ENCODE peak calls at places on chromosomes 16 and 17, in ten cellular contexts. F is AG09319, L is epithelial cell of esophagus, T is lung, J is GM13976, X is fibroblast of mammary gland, G is GM12865, E is mucosa of descending colon, O is tibial artery, V is heart left ventricle. W is an unnamed sample.

GRCh38 chr17:42266918-42267766 is 9.0 kb downstream of the STAT5B start:
- DNase-seq in F (peak), L (peak), T (no peak), J (no peak), X (peak), G (no peak), E (no peak), O (no peak), V (no peak), W (no peak)

GRCh38 chr16:6714510-6714909 is 618.1 kb upstream of the RBFOX1 start:
- DNase-seq in F (no peak), L (no peak), T (no peak), J (no peak), X (no peak), G (no peak), E (no peak), O (no peak), V (no peak), W (no peak)

GRCh38 chr16:10578474-10579316 is 1.7 kb downstream of the EMP2 start:
- DNase-seq in F (no peak), L (peak), T (peak), J (no peak), X (no peak), G (no peak), E (peak), O (no peak), V (peak), W (no peak)

GRCh38 chr17:65181237-65182061 is 44.3 kb downstream of the RGS9 start:
- DNase-seq in F (no peak), L (no peak), T (no peak), J (peak), X (no peak), G (peak), E (no peak), O (no peak), V (no peak), W (no peak)

GRCh38 chr16:47416869-47417268 is 44.0 kb downstream of the ITFG1 start:
- DNase-seq in F (no peak), L (no peak), T (no peak), J (no peak), X (no peak), G (no peak), E (no peak), O (no peak), V (no peak), W (no peak)

GRCh38 chr16:52491216-52491615 is 55.7 kb downstream of the TOX3 start:
- DNase-seq in F (no peak), L (no peak), T (no peak), J (no peak), X (no peak), G (no peak), E (no peak), O (no peak), V (no peak), W (no peak)

GRCh38 chr17:56866076-56866475 is 32.1 kb downstream of the DGKE start:
- DNase-seq in F (no peak), L (no peak), T (no peak), J (no peak), X (no peak), G (no peak), E (no peak), O (no peak), V (no peak), W (no peak)

GRCh38 chr16:69176033-69176780 is 10.8 kb upstream of the SNTB2 start:
- DNase-seq in F (no peak), L (no peak), T (no peak), J (no peak), X (peak), G (no peak), E (no peak), O (no peak), V (no peak), W (no peak)

GRCh38 chr16:782263-782662 is 5.9 kb downstream of the RPUSD1 start:
- DNase-seq in F (no peak), L (no peak), T (no peak), J (no peak), X (no peak), G (no peak), E (no peak), O (no peak), V (no peak), W (no peak)

GRCh38 chr16:782766-783403 is 5.3 kb downstream of the RPUSD1 start:
- DNase-seq in F (no peak), L (peak), T (no peak), J (no peak), X (no peak), G (no peak), E (no peak), O (no peak), V (no peak), W (no peak)

GRCh38 chr16:785563-786535 is 2.3 kb downstream of the RPUSD1 start:
- DNase-seq in F (no peak), L (peak), T (peak), J (peak), X (peak), G (peak), E (peak), O (peak), V (peak), W (peak)

GRCh38 chr16:783404-784161 is 4.6 kb downstream of the RPUSD1 start:
- DNase-seq in F (no peak), L (peak), T (no peak), J (no peak), X (peak), G (no peak), E (no peak), O (no peak), V (no peak), W (no peak)

DNA sequence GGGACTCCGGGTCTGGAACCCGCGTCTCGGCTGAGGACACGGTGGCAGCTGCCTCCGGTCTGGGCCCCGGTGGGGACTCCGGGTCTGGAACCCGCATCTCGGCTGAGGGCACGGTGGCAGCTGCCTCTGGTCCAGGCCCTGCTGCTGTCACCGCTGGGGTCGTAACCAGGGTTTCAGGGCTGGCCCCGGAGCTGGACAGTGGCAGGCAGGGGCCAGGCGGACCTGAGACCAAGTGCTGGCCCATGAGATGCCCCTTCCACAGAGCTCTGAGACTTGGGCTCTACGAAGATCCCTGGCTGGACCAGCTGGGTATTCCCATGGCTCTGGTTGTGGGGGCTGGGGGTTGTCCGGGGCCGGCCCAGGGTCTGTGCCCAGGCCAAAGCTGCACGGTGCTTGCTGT is 3.8 kb downstream of the RPUSD1 start:
- DNase-seq in F (no peak), L (no peak), T (no peak), J (no peak), X (no peak), G (no peak), E (no peak), O (no peak), V (no peak), W (no peak)
- TF ChIP-seq CTCF in F (no peak), L (no peak), T (no peak), J (no peak), X (no peak), G (no peak), E (no peak), O (no peak), V (no peak), W (no peak)

GRCh38 chr16:73847090-73847489 is 449.5 kb upstream of the PSMD7 start:
- DNase-seq in F (no peak), L (no peak), T (no peak), J (no peak), X (no peak), G (no peak), E (no peak), O (no peak), V (no peak), W (no peak)

GRCh38 chr16:73840710-73841109 is 455.9 kb upstream of the PSMD7 start:
- DNase-seq in F (no peak), L (no peak), T (no peak), J (no peak), X (no peak), G (no peak), E (no peak), O (no peak), V (no peak), W (no peak)

GRCh38 chr16:73848993-73849392 is 447.6 kb upstream of the PSMD7 start:
- DNase-seq in F (no peak), L (no peak), T (no peak), J (no peak), X (no peak), G (no peak), E (peak), O (no peak), V (no peak), W (no peak)

DNA sequence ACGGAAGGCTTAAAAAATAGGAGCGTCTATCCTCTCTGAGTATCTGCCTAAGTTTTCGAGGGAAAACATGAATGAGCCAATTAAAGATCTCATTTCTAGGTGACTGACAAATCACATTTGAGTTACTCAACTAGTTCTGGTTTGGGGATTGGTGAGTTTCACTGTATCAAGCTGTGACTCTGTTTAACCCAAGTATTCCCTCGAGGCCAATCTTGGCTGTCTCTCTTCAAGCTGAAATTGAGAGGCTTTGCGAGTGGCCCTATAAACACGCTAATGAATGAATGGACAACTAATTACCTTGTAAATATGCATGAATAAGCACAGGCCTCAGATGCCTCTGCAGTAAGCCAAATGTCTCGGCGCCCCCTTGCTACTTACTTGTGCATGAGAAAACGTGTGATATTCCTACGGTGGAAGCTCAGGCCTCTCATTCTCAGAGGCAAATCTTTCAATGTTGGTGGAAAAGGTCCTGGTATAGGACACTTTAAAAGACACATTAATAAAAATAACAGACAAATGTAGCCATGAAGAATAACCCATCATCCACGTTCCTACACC is 450.2 kb upstream of the PSMD7 start:
- DNase-seq in F (no peak), L (no peak), T (no peak), J (no peak), X (no peak), G (no peak), E (no peak), O (peak), V (no peak), W (no peak)
- TF ChIP-seq CTCF in F (no peak), L (no peak), T (no peak), J (no peak), X (no peak), G (no peak), E (no peak), O (no peak), V (no peak), W (no peak)

GRCh38 chr16:28527985-28528384 is 10.8 kb downstream of the NUPR1 start:
- DNase-seq in F (no peak), L (no peak), T (no peak), J (no peak), X (no peak), G (no peak), E (no peak), O (no peak), V (no peak), W (no peak)

GRCh38 chr16:28521436-28521835 is 14.8 kb upstream of the IL27 start:
- DNase-seq in F (no peak), L (no peak), T (no peak), J (no peak), X (no peak), G (no peak), E (no peak), O (no peak), V (no peak), W (no peak)

GRCh38 chr16:28522792-28523191 is 16.0 kb downstream of the NUPR1 start:
- DNase-seq in F (no peak), L (no peak), T (no peak), J (no peak), X (no peak), G (peak), E (no peak), O (no peak), V (no peak), W (no peak)

GRCh38 chr16:28526201-28527099 is 12.3 kb downstream of the NUPR1 start:
- DNase-seq in F (no peak), L (no peak), T (no peak), J (no peak), X (no peak), G (no peak), E (no peak), O (no peak), V (no peak), W (no peak)

GRCh38 chr16:28524544-28525179 is 14.1 kb downstream of the NUPR1 start:
- DNase-seq in F (no peak), L (no peak), T (no peak), J (no peak), X (peak), G (peak), E (no peak), O (no peak), V (no peak), W (no peak)
- TF ChIP-seq CTCF in F (no peak), L (no peak), T (no peak), J (no peak), X (no peak), G (no peak), E (no peak), O (no peak), V (no peak), W (no peak)

GRCh38 chr17:36947922-36948716 is 635 bp upstream of the AATF start:
- DNase-seq in F (no peak), L (no peak), T (no peak), J (no peak), X (no peak), G (no peak), E (no peak), O (no peak), V (no peak), W (no peak)
- TF ChIP-seq CTCF in F (no peak), L (no peak), T (no peak), J (no peak), X (no peak), G (no peak), E (no peak), O (no peak), V (no peak), W (no peak)

DNA sequence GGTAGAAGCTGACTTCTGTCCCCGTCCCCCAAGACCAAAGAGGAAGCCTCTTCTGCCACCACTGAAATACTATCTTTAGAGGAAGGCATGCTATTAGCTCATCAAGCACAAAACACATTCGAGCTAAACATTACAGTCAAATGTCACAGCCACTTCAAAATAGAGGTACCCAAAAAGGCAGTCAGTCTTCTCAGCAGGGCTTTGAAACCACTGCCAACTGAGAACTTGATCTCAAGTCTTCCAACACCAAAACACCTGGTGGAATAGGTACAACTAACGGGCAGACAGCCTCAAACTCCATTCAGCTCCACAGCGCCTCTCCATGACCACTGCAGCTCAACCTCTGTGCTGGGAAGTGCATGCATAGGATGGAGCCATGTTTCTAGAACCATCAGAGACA is 36.0 kb downstream of the ZFHX3 start:
- DNase-seq in F (no peak), L (no peak), T (no peak), J (no peak), X (no peak), G (no peak), E (no peak), O (no peak), V (no peak), W (no peak)
- TF ChIP-seq CTCF in F (no peak), L (no peak), T (no peak), J (no peak), X (no peak), G (no peak), E (no peak), O (no peak), V (no peak), W (no peak)

GRCh38 chr16:85056211-85056748 is 28.7 kb downstream of the KIAA0513 start:
- DNase-seq in F (no peak), L (no peak), T (no peak), J (no peak), X (peak), G (no peak), E (no peak), O (peak), V (no peak), W (no peak)
- TF ChIP-seq CTCF in F (peak), L (no peak), T (no peak), J (peak), X (peak), G (no peak), E (no peak), O (no peak), V (peak), W (peak)

GRCh38 chr17:2025220-2025621 is at the start of gene RTN4RL1:
- DNase-seq in F (no peak), L (peak), T (peak), J (peak), X (peak), G (peak), E (peak), O (peak), V (peak), W (peak)
- TF ChIP-seq CTCF in F (no peak), L (peak), T (no peak), J (no peak), X (no peak), G (no peak), E (no peak), O (no peak), V (no peak), W (no peak)

DNA sequence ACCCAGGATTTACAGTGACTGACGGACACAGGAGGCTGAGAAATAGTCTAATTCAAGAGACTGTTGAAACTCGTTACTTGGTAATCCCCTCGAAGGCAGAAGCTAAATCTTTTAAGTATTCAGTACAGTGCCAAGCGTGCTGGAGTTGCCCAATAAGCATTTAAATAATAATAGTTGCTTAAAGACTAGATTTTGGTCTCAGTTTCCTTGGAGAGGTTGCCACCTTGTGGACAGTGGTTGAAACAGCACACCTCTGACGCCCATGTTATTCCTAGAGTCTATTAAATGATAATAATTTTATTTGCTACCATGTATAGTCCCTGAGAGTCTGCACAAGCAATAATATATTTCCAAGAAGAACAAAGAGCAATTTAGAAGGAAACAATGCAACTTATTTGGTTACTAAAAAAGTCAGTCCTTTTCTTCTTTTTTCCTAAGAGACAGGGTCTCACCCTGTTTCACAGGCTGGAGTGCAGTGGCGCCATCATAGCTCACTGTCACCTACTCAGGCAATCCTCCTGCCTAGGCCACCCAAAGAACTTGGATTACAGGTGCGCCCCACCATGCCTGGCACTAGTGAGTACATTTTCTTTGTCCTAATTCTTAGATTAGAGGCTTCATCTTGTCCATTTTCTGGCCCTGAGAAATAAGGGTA is 138.0 kb upstream of the NUDT7 start:
- DNase-seq in F (no peak), L (peak), T (peak), J (peak), X (peak), G (peak), E (no peak), O (peak), V (no peak), W (peak)
- TF ChIP-seq CTCF in F (peak), L (peak), T (peak), J (peak), X (peak), G (peak), E (peak), O (peak), V (peak), W (peak)